ENCODE peak calls at places on chromosomes 2 and 18, in four cellular contexts. N is PC-9, H is K562, F is GM23248. B is an unnamed sample.

GRCh38 chr2:44602446-44602845 is 240.7 kb downstream of the CAMKMT start:
- DNase-seq in H (no peak), N (no peak), F (no peak), B (no peak)

GRCh38 chr2:160498147-160498546 is 4.5 kb upstream of the RBMS1 start:
- DNase-seq in F (no peak), N (no peak), H (no peak), B (no peak)

GRCh38 chr2:241295326-241296095 is 20.0 kb downstream of the HDLBP start:
- DNase-seq in H (no peak), F (peak), N (no peak), B (no peak)

GRCh38 chr18:42113529-42114191 is 158.6 kb downstream of the PIK3C3 start:
- DNase-seq in F (peak), H (peak), N (no peak), B (no peak)

GRCh38 chr2:180893752-180894151 is 86.7 kb upstream of the UBE2E3 start:
- DNase-seq in N (no peak), H (no peak), F (no peak), B (no peak)

GRCh38 chr2:218398437-218399390 is 954 bp upstream of the CTDSP1 start:
- DNase-seq in H (peak), F (peak), N (peak), B (peak)

GRCh38 chr2:235267251-235267650 is 226.6 kb upstream of the AGAP1 start:
- DNase-seq in H (no peak), N (no peak), F (peak), B (no peak)

GRCh38 chr2:214126135-214126534 is 284.7 kb upstream of the VWC2L start:
- DNase-seq in N (no peak), H (no peak), F (peak), B (no peak)

GRCh38 chr2:85712849-85713612 is 18.9 kb downstream of the GNLY start:
- DNase-seq in H (no peak), F (peak), N (no peak), B (peak)

GRCh38 chr18:55781481-55781957 is 193.5 kb upstream of the TCF4 start:
- DNase-seq in F (peak), H (peak), N (peak), B (peak)

GRCh38 chr18:77522031-77522675 is 272.5 kb downstream of the GALR1 start:
- DNase-seq in N (no peak), H (no peak), F (no peak), B (no peak)

GRCh38 chr2:163132850-163133249 is 294.3 kb upstream of the KCNH7 start:
- DNase-seq in H (no peak), N (no peak), F (peak), B (no peak)

GRCh38 chr2:129748250-129748649 is 231.2 kb upstream of the RAB6C start:
- DNase-seq in N (no peak), H (no peak), F (no peak), B (no peak)

GRCh38 chr2:70855679-70856078 is 20.1 kb upstream of the CD207 start:
- DNase-seq in N (no peak), H (no peak), F (no peak), B (no peak)

GRCh38 chr2:187482796-187483195 is 34.7 kb upstream of the CALCRL start:
- DNase-seq in H (no peak), N (no peak), F (no peak), B (no peak)

GRCh38 chr2:115169814-115170213 is 727.4 kb downstream of the DPP10 start:
- DNase-seq in N (no peak), F (no peak), H (no peak), B (no peak)

GRCh38 chr18:66344227-66344626 is 259.7 kb downstream of the CDH19 start:
- DNase-seq in F (no peak), N (no peak), H (no peak), B (peak)

GRCh38 chr2:236162031-236162803 is 6.0 kb downstream of the GBX2 start:
- DNase-seq in F (no peak), N (no peak), H (no peak), B (no peak)

GRCh38 chr2:119721043-119721442 is 38.7 kb upstream of the PTPN4 start:
- DNase-seq in N (no peak), H (no peak), F (no peak), B (no peak)

GRCh38 chr2:134657650-134658250 is 61.0 kb downstream of the TMEM163 start:
- DNase-seq in N (no peak), H (peak), F (peak), B (peak)

GRCh38 chr2:231680992-231681852 is 27.1 kb upstream of the PTMA start:
- DNase-seq in F (peak), H (no peak), N (peak), B (peak)

GRCh38 chr2:231679131-231679530 is 29.2 kb upstream of the PTMA start:
- DNase-seq in N (no peak), F (no peak), H (no peak), B (no peak)

GRCh38 chr2:231680284-231680991 is 27.9 kb upstream of the PTMA start:
- DNase-seq in H (no peak), F (peak), N (peak), B (peak)

GRCh38 chr2:231677632-231678104 is 30.7 kb upstream of the PTMA start:
- DNase-seq in N (peak), F (peak), H (peak), B (peak)

DNA sequence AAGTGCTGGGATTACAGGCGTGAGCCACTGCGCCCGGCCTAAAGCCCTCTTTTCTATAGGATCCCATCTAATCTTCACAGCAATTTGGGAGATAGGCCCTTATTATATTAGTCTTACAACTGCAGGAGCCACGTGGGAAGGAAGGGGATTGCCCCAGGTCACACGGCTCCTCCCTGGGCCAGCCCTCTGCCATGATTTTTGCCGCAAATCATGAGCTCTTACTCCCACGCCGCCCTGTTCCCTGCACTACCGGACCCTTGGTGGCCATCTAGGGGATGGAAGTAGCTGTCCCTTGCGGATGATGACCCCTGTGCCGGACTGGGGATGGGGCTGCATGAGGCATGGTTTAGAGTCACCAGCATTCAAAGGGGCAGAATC is 28.4 kb upstream of the PTMA start:
- DNase-seq in F (no peak), N (no peak), H (no peak), B (no peak)
- H3K4me2 ChIP-seq in F (no peak), N (peak), H (no peak), B (peak)

GRCh38 chr2:238157506-238158017 is 1.2 kb upstream of the ERFE start:
- DNase-seq in F (no peak), H (no peak), N (no peak), B (no peak)

GRCh38 chr2:238155761-238156694 is 2.7 kb upstream of the ERFE start:
- DNase-seq in F (no peak), H (no peak), N (no peak), B (no peak)

GRCh38 chr2:238159676-238160205 is 971 bp downstream of the ERFE start:
- DNase-seq in H (no peak), N (no peak), F (no peak), B (no peak)

GRCh38 chr2:238158807-238159539 is at the start of gene ERFE:
- DNase-seq in H (peak), F (peak), N (no peak), B (peak)

DNA sequence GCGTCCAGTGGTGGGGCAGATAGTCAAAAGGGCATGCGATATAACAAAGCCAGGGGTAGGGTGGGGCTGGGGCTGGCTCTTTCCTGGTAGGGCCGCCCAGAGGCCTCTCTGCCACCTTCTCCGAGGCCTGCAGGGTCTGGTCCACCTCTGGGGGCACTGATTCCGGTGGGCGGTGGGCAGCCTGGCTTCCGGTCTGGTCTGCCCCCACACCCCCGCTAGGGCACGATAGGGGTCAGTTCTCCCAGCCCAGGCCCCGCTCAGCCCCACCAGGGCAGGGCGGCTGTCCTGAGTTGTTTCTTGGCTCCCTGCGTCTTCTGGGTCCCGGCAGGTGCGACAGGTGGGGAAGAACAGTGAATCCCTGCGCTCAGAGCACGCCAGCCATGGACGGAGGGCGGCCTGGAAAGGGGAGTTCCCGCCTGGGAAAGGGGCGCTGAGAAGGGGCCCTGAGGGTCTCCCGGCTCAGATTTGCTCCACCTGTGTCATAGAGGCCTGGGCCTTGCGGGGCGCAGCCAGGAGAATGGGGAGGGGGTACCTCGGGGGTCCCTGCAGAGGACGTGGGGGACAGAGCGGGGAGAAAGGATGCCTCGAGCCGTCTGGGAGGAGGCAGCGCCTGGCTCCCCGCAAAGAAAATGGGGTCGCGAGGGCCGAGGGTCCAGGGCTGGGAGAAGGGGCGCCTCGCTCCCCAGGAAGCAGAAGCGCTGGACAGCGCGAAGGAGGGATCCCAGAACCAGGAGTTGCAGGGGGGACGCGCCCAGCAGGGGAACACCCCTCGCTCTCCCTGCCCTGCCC is 558 bp upstream of the ERFE start:
- DNase-seq in N (no peak), F (no peak), H (no peak), B (no peak)
- H2AFZ ChIP-seq in N (no peak), F (no peak), H (no peak), B (no peak)

GRCh38 chr18:33697498-33697897 is 119.5 kb downstream of the ASXL3 start:
- DNase-seq in F (no peak), N (no peak), H (no peak), B (peak)
- TF ChIP-seq EZH2 in F (no peak), N (no peak), H (no peak), B (no peak)

DNA sequence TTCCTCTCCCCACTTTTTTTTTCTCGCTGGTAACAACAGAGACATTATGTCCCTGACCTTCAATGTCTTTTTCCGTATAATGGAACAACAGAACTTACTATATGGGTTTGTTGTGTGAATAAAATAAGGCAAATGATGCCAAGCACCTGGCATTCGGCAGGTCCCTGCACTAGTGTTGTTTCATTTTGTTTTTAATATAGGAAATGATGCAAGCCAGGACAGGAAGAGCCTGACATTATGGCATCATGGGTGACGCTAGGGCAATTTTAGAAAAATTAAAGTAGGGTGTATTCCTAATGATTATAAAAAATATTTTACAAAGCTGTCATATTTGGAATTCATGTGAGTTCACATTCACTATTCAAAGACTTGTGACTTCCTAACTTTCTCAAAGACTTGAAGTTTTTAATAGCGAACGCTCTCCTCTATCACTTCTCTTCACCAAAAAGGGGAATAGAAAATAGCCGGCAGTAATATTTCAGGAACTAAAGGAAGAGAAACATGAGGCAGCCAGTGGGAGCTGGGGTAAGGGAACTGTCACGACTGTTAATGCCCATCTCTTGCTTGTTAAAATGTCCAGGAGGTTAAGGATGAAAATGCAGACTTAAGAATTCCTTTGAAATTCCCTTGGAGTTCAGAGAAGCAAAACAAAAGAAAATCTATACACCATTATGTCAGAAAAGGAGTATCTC is 60.4 kb downstream of the DPP4 start:
- DNase-seq in N (no peak), F (no peak), H (no peak), B (no peak)
- H3K4me2 ChIP-seq in N (no peak), F (no peak), H (no peak), B (no peak)

B was measured in hepatocyte.